ENCODE peak calls at places on chromosomes 6 and 20, in five cellular contexts. One of them, this sample, is unnamed.

GRCh38 chr6:152609125-152609670 is 28.0 kb downstream of the SYNE1 start:
- DNase-seq in AG04449: no peak
- DNase-seq in omental fat pad: no peak
- DNase-seq in neural progenitor cell: no peak
- DNase-seq in ovary: no peak
- DNase-seq in this sample: no peak

GRCh38 chr20:47024461-47024937 is 129.9 kb downstream of the EYA2 start:
- DNase-seq in AG04449: no peak
- DNase-seq in omental fat pad: no peak
- DNase-seq in neural progenitor cell: no peak
- DNase-seq in ovary: no peak
- DNase-seq in this sample: no peak

GRCh38 chr6:79640146-79641111 is 9.3 kb downstream of the SH3BGRL2 start:
- DNase-seq in AG04449: no peak
- DNase-seq in omental fat pad: no peak
- DNase-seq in neural progenitor cell: no peak
- DNase-seq in ovary: no peak
- DNase-seq in this sample: no peak

GRCh38 chr6:42269553-42269952 is 51.9 kb upstream of the MRPS10 start:
- DNase-seq in AG04449: no peak
- DNase-seq in omental fat pad: no peak
- DNase-seq in neural progenitor cell: no peak
- DNase-seq in ovary: no peak
- DNase-seq in this sample: peak; percentile 55

GRCh38 chr6:11585426-11586016 is 48.0 kb downstream of the TMEM170B start:
- DNase-seq in AG04449: no peak
- DNase-seq in omental fat pad: no peak
- DNase-seq in neural progenitor cell: peak; percentile 56
- DNase-seq in ovary: no peak
- DNase-seq in this sample: no peak

GRCh38 chr6:137728386-137729349 is 138.4 kb upstream of the TNFAIP3 start:
- DNase-seq in AG04449: peak; percentile 63
- DNase-seq in omental fat pad: peak; percentile 48
- DNase-seq in neural progenitor cell: peak; percentile 49
- DNase-seq in ovary: no peak
- DNase-seq in this sample: no peak

GRCh38 chr6:37779902-37780628 is 39.5 kb upstream of the ZFAND3 start:
- DNase-seq in AG04449: no peak
- DNase-seq in omental fat pad: no peak
- DNase-seq in neural progenitor cell: peak; percentile 42
- DNase-seq in ovary: no peak
- DNase-seq in this sample: no peak

GRCh38 chr20:63876489-63877036 is 11.5 kb downstream of the TPD52L2 start:
- DNase-seq in AG04449: no peak
- DNase-seq in omental fat pad: no peak
- DNase-seq in neural progenitor cell: no peak
- DNase-seq in ovary: no peak
- DNase-seq in this sample: no peak

GRCh38 chr6:44260451-44261297 is 3.3 kb upstream of the SLC35B2 start:
- DNase-seq in AG04449: no peak
- DNase-seq in omental fat pad: no peak
- DNase-seq in neural progenitor cell: no peak
- DNase-seq in ovary: no peak
- DNase-seq in this sample: no peak

GRCh38 chr6:51265426-51265825 is 446.8 kb downstream of the TFAP2B start:
- DNase-seq in AG04449: no peak
- DNase-seq in omental fat pad: no peak
- DNase-seq in neural progenitor cell: no peak
- DNase-seq in ovary: no peak
- DNase-seq in this sample: no peak

GRCh38 chr6:70219943-70220613 is 82.8 kb downstream of the COL9A1 start:
- DNase-seq in AG04449: no peak
- DNase-seq in omental fat pad: no peak
- DNase-seq in neural progenitor cell: no peak
- DNase-seq in ovary: no peak
- DNase-seq in this sample: no peak

GRCh38 chr6:105711216-105711615 is 308.3 kb upstream of the PREP start:
- DNase-seq in AG04449: no peak
- DNase-seq in omental fat pad: no peak
- DNase-seq in neural progenitor cell: no peak
- DNase-seq in ovary: no peak
- DNase-seq in this sample: no peak

GRCh38 chr20:5592823-5593761 is 157.1 kb upstream of the SHLD1 start:
- DNase-seq in AG04449: no peak
- DNase-seq in omental fat pad: no peak
- DNase-seq in neural progenitor cell: no peak
- DNase-seq in ovary: no peak
- DNase-seq in this sample: no peak

GRCh38 chr6:131766631-131767030 is 41.2 kb upstream of the ENPP1 start:
- DNase-seq in AG04449: no peak
- DNase-seq in omental fat pad: no peak
- DNase-seq in neural progenitor cell: no peak
- DNase-seq in ovary: no peak
- DNase-seq in this sample: no peak

GRCh38 chr6:170034294-170034693 is 256.6 kb downstream of the DLL1 start:
- DNase-seq in AG04449: no peak
- DNase-seq in omental fat pad: no peak
- DNase-seq in neural progenitor cell: no peak
- DNase-seq in ovary: no peak
- DNase-seq in this sample: no peak

GRCh38 chr20:36173451-36173933 is 19.0 kb downstream of the EPB41L1 start:
- DNase-seq in AG04449: no peak
- DNase-seq in omental fat pad: no peak
- DNase-seq in neural progenitor cell: peak; percentile 94
- DNase-seq in ovary: no peak
- DNase-seq in this sample: peak; percentile 17

GRCh38 chr20:4973330-4974097 is 27.8 kb downstream of the SLC23A2 start:
- DNase-seq in AG04449: peak; percentile 72
- DNase-seq in omental fat pad: no peak
- DNase-seq in neural progenitor cell: no peak
- DNase-seq in ovary: peak; percentile 83
- DNase-seq in this sample: peak; percentile 22

GRCh38 chr20:56422131-56422823 is 10.2 kb downstream of the CASS4 start:
- DNase-seq in AG04449: no peak
- DNase-seq in omental fat pad: no peak
- DNase-seq in neural progenitor cell: no peak
- DNase-seq in ovary: no peak
- DNase-seq in this sample: no peak

GRCh38 chr20:5180933-5181332 is 54.1 kb downstream of the CDS2 start:
- DNase-seq in AG04449: no peak
- DNase-seq in omental fat pad: no peak
- DNase-seq in neural progenitor cell: no peak
- DNase-seq in ovary: peak; percentile 4
- DNase-seq in this sample: no peak

GRCh38 chr20:53466279-53466678 is 127.4 kb downstream of the ZNF217 start:
- DNase-seq in AG04449: no peak
- DNase-seq in omental fat pad: no peak
- DNase-seq in neural progenitor cell: no peak
- DNase-seq in ovary: no peak
- DNase-seq in this sample: no peak

GRCh38 chr6:36954262-36954931 is at the start of gene PI16:
- DNase-seq in AG04449: no peak
- DNase-seq in omental fat pad: no peak
- DNase-seq in neural progenitor cell: no peak
- DNase-seq in ovary: no peak
- DNase-seq in this sample: peak; percentile 40

GRCh38 chr6:108115598-108116058 is 41.1 kb upstream of the OSTM1 start:
- DNase-seq in AG04449: no peak
- DNase-seq in omental fat pad: no peak
- DNase-seq in neural progenitor cell: peak; percentile 69
- DNase-seq in ovary: peak; percentile 31
- DNase-seq in this sample: no peak

GRCh38 chr6:110547266-110547964 is 71.0 kb upstream of the SLC22A16 start:
- DNase-seq in AG04449: no peak
- DNase-seq in omental fat pad: no peak
- DNase-seq in neural progenitor cell: no peak
- DNase-seq in ovary: no peak
- DNase-seq in this sample: no peak

GRCh38 chr6:50653253-50653652 is 60.1 kb upstream of the TFAP2D start:
- DNase-seq in AG04449: no peak
- DNase-seq in omental fat pad: no peak
- DNase-seq in neural progenitor cell: peak; percentile 38
- DNase-seq in ovary: no peak
- DNase-seq in this sample: no peak

GRCh38 chr6:8180327-8181161 is 78.2 kb upstream of the EEF1E1 start:
- DNase-seq in AG04449: peak; percentile 67
- DNase-seq in omental fat pad: no peak
- DNase-seq in neural progenitor cell: peak; percentile 83
- DNase-seq in ovary: no peak
- DNase-seq in this sample: no peak

GRCh38 chr20:59632426-59633113 is 28.2 kb downstream of the PHACTR3 start:
- DNase-seq in AG04449: no peak
- DNase-seq in omental fat pad: no peak
- DNase-seq in neural progenitor cell: no peak
- DNase-seq in ovary: no peak
- DNase-seq in this sample: no peak

GRCh38 chr6:159527351-159527750 is 165.7 kb downstream of the SOD2 start:
- DNase-seq in AG04449: no peak
- DNase-seq in omental fat pad: no peak
- DNase-seq in neural progenitor cell: peak; percentile 20
- DNase-seq in ovary: no peak
- DNase-seq in this sample: no peak

GRCh38 chr6:129672883-129673631 is 36.9 kb downstream of the ARHGAP18 start:
- DNase-seq in AG04449: no peak
- DNase-seq in omental fat pad: no peak
- DNase-seq in neural progenitor cell: no peak
- DNase-seq in ovary: no peak
- DNase-seq in this sample: peak; percentile 30

GRCh38 chr6:166308769-166309589 is 787 bp upstream of the PRR18 start:
- DNase-seq in AG04449: no peak
- DNase-seq in omental fat pad: no peak
- DNase-seq in neural progenitor cell: peak; percentile 19
- DNase-seq in ovary: no peak
- DNase-seq in this sample: no peak

GRCh38 chr6:32164295-32164694 is at the start of gene EGFL8:
- DNase-seq in AG04449: no peak
- DNase-seq in omental fat pad: no peak
- DNase-seq in neural progenitor cell: peak; percentile 45
- DNase-seq in ovary: no peak
- DNase-seq in this sample: no peak

GRCh38 chr6:17021539-17021889 is 80.3 kb upstream of the STMND1 start:
- DNase-seq in AG04449: no peak
- DNase-seq in omental fat pad: no peak
- DNase-seq in neural progenitor cell: no peak
- DNase-seq in ovary: no peak
- DNase-seq in this sample: no peak

GRCh38 chr6:128097019-128097418 is 196.2 kb upstream of the THEMIS start:
- DNase-seq in AG04449: no peak
- DNase-seq in omental fat pad: no peak
- DNase-seq in neural progenitor cell: no peak
- DNase-seq in ovary: no peak
- DNase-seq in this sample: no peak

GRCh38 chr6:33271098-33271607 is 523 bp downstream of the VPS52 start:
- DNase-seq in AG04449: no peak
- DNase-seq in omental fat pad: no peak
- DNase-seq in neural progenitor cell: no peak
- DNase-seq in ovary: no peak
- DNase-seq in this sample: no peak

GRCh38 chr6:135087403-135087802 is 32.8 kb upstream of the HBS1L start:
- DNase-seq in AG04449: no peak
- DNase-seq in omental fat pad: no peak
- DNase-seq in neural progenitor cell: no peak
- DNase-seq in ovary: no peak
- DNase-seq in this sample: no peak

GRCh38 chr6:129844118-129844891 is 16.8 kb downstream of the TMEM244 start:
- DNase-seq in AG04449: peak; percentile 50
- DNase-seq in omental fat pad: no peak
- DNase-seq in neural progenitor cell: peak; percentile 33
- DNase-seq in ovary: no peak
- DNase-seq in this sample: no peak

GRCh38 chr6:130143709-130144108 is 79.0 kb downstream of the SAMD3 start:
- DNase-seq in AG04449: no peak
- DNase-seq in omental fat pad: no peak
- DNase-seq in neural progenitor cell: no peak
- DNase-seq in ovary: no peak
- DNase-seq in this sample: no peak